ENCODE peak calls at places on chromosomes 6 and 20, in ten cellular contexts. G is retinal pigment epithelial cell; B is RKO; E is A172; H is hepatic stellate cell; A is activated T-cell treated with anti-CD3 and anti-CD28 coated beads, Interleukin-2, amount 50 U/mL, for 1 hour; O is GM12864; N is T-cell; Q is A549; P is B cell. X is an unnamed sample.

GRCh38 chr6:104705095-104705707 is 154.5 kb downstream of the HACE1 start:
- DNase-seq in G (no peak), B (no peak), E (peak), H (no peak), A (peak), O (no peak), N (peak), Q (no peak), P (no peak), X (no peak)

GRCh38 chr6:20873425-20874190 is 339.4 kb downstream of the CDKAL1 start:
- DNase-seq in G (no peak), B (no peak), E (no peak), H (no peak), A (no peak), O (no peak), N (no peak), Q (peak), P (no peak), X (no peak)

GRCh38 chr6:109239918-109240321 is 142.3 kb downstream of the CD164 start:
- DNase-seq in G (no peak), B (no peak), E (no peak), H (peak), A (no peak), O (no peak), N (no peak), Q (no peak), P (no peak), X (no peak)

GRCh38 chr6:101784094-101784493 is 390.6 kb downstream of the GRIK2 start:
- DNase-seq in G (no peak), B (no peak), E (no peak), H (no peak), A (no peak), O (no peak), N (no peak), Q (no peak), P (no peak), X (no peak)

GRCh38 chr6:96184798-96185197 is 169.0 kb downstream of the FUT9 start:
- DNase-seq in G (no peak), B (no peak), E (no peak), H (no peak), A (no peak), O (no peak), N (no peak), Q (no peak), P (no peak), X (no peak)

GRCh38 chr6:51462896-51463679 is 624.3 kb downstream of the PKHD1 start:
- DNase-seq in G (no peak), B (no peak), E (no peak), H (no peak), A (no peak), O (no peak), N (no peak), Q (no peak), P (no peak), X (no peak)

GRCh38 chr6:13653296-13653695 is 38.2 kb downstream of the NOL7 start:
- DNase-seq in G (no peak), B (no peak), E (no peak), H (peak), A (no peak), O (no peak), N (no peak), Q (no peak), P (no peak), X (no peak)

GRCh38 chr6:128280960-128281359 is 239.4 kb downstream of the PTPRK start:
- DNase-seq in G (no peak), B (no peak), E (no peak), H (no peak), A (no peak), O (no peak), N (no peak), Q (no peak), P (no peak), X (no peak)

GRCh38 chr6:43172127-43173007 is 1.3 kb downstream of the SRF start:
- DNase-seq in G (no peak), B (peak), E (no peak), H (peak), A (peak), O (no peak), N (peak), Q (peak), P (no peak), X (peak)

GRCh38 chr6:36829919-36830544 is 9.2 kb downstream of the CPNE5 start:
- DNase-seq in G (peak), B (no peak), E (no peak), H (no peak), A (no peak), O (no peak), N (no peak), Q (no peak), P (no peak), X (no peak)

GRCh38 chr6:139371421-139372253 is 2.8 kb downstream of the CITED2 start:
- DNase-seq in G (no peak), B (no peak), E (peak), H (no peak), A (no peak), O (no peak), N (no peak), Q (no peak), P (no peak), X (no peak)

GRCh38 chr6:139982652-139983051 is 608.2 kb upstream of the CITED2 start:
- DNase-seq in G (peak), B (no peak), E (no peak), H (no peak), A (no peak), O (no peak), N (no peak), Q (no peak), P (no peak), X (no peak)

GRCh38 chr20:25479638-25480037 is 72.2 kb downstream of the GINS1 start:
- DNase-seq in G (no peak), B (no peak), E (no peak), H (no peak), A (no peak), O (no peak), N (no peak), Q (no peak), P (no peak), X (no peak)

GRCh38 chr6:129936329-129937165 is 75.4 kb upstream of the TMEM244 start:
- DNase-seq in G (no peak), B (peak), E (peak), H (no peak), A (peak), O (peak), N (peak), Q (peak), P (peak), X (peak)

GRCh38 chr6:138590796-138591709 is 91.8 kb upstream of the NHSL1 start:
- DNase-seq in G (no peak), B (peak), E (peak), H (peak), A (peak), O (peak), N (peak), Q (peak), P (peak), X (peak)

GRCh38 chr6:157755752-157756411 is 67.2 kb upstream of the SNX9 start:
- DNase-seq in G (no peak), B (no peak), E (no peak), H (no peak), A (peak), O (no peak), N (no peak), Q (no peak), P (peak), X (no peak)

GRCh38 chr20:61290721-61291120 is 38.7 kb downstream of the CDH4 start:
- DNase-seq in G (no peak), B (no peak), E (no peak), H (no peak), A (no peak), O (no peak), N (no peak), Q (no peak), P (no peak), X (no peak)

GRCh38 chr6:75396005-75396800 is 97.4 kb downstream of the FILIP1 start:
- DNase-seq in G (peak), B (no peak), E (peak), H (no peak), A (no peak), O (no peak), N (no peak), Q (no peak), P (no peak), X (no peak)

GRCh38 chr6:141848029-141848890 is 284.5 kb upstream of the GJE1 start:
- DNase-seq in G (no peak), B (no peak), E (peak), H (no peak), A (no peak), O (no peak), N (peak), Q (no peak), P (no peak), X (no peak)